ENCODE peak calls at places on chromosomes 3 and 15, in six cellular contexts. Y is LoVo, O is HS-27A, E is IMR-90, I is GM13977, P is T-helper 1 cell. V is an unnamed sample.

GRCh38 chr15:68599153-68599545 is 20.4 kb downstream of the CORO2B start:
- DNase-seq in Y (no peak), O (no peak), E (no peak), I (no peak), P (no peak), V (no peak)

GRCh38 chr15:36925671-36926421 is 174.5 kb downstream of the MEIS2 start:
- DNase-seq in Y (no peak), O (no peak), E (no peak), I (no peak), P (no peak), V (no peak)

GRCh38 chr15:98420837-98421236 is 227.5 kb upstream of the IGF1R start:
- DNase-seq in Y (no peak), O (no peak), E (no peak), I (no peak), P (no peak), V (no peak)

GRCh38 chr3:46695177-46695961 is 1.9 kb upstream of the ALS2CL start:
- DNase-seq in Y (no peak), O (no peak), E (no peak), I (peak), P (no peak), V (no peak)

GRCh38 chr15:57457726-57458125 is 81.4 kb downstream of the CGNL1 start:
- DNase-seq in Y (no peak), O (no peak), E (no peak), I (no peak), P (no peak), V (no peak)

GRCh38 chr3:98540346-98540745 is 8.6 kb downstream of the GPR15 start:
- DNase-seq in Y (no peak), O (no peak), E (no peak), I (no peak), P (no peak), V (no peak)

GRCh38 chr3:80889643-80890042 is 871.8 kb downstream of the GBE1 start:
- DNase-seq in Y (no peak), O (no peak), E (no peak), I (no peak), P (no peak), V (no peak)

GRCh38 chr15:41490355-41490754 is 3.3 kb upstream of the ITPKA start:
- DNase-seq in Y (peak), O (peak), E (peak), I (peak), P (no peak), V (peak)

GRCh38 chr3:52939600-52939999 is 42.3 kb upstream of the STIMATE start:
- DNase-seq in Y (no peak), O (no peak), E (no peak), I (no peak), P (no peak), V (no peak)